ENCODE peak calls at places on chromosomes 16 and 17, in seven cellular contexts. W is T-helper 9 cell; K is PC-9; I is T-helper 2 cell; Q is adrenal gland; H is activated CD4-positive, CD25-positive, alpha-beta regulatory T cell treated with anti-CD3 and anti-CD28 coated beads, Interleukin-2, amount 50 U/mL, for 16 hours; G is foreskin fibroblast. M is an unnamed sample.
A peak's percentile ranks its signal among the peaks of the same experiment; 100 is the strongest.

GRCh38 chr17:78450696-78451344 is 72.4 kb downstream of the PGS1 start:
- DNase-seq in H (no peak), K (no peak), G (no peak), Q (no peak), I (no peak), W (no peak), M (no peak)

GRCh38 chr17:37490638-37491614 is 1.2 kb downstream of the DUSP14 start:
- DNase-seq in Q (peak; percentile 89), W (no peak), K (peak; percentile 87), G (peak; percentile 80), I (no peak), H (no peak), M (no peak)

GRCh38 chr16:24497405-24497804 is 42.0 kb upstream of the RBBP6 start:
- DNase-seq in H (no peak), I (no peak), K (no peak), Q (no peak), G (peak; percentile 3), W (no peak), M (no peak)

GRCh38 chr17:14942511-14943185 is 322.5 kb downstream of the PMP22 start:
- DNase-seq in G (peak; percentile 24), H (no peak), K (no peak), I (no peak), W (no peak), Q (no peak), M (no peak)

GRCh38 chr16:84862804-84863484 is 43.2 kb downstream of the CRISPLD2 start:
- DNase-seq in Q (no peak), I (no peak), G (no peak), H (no peak), K (no peak), W (no peak), M (no peak)

GRCh38 chr17:27663862-27664605 is 33.0 kb downstream of the LGALS9 start:
- DNase-seq in I (no peak), K (no peak), G (no peak), W (no peak), H (no peak), Q (no peak), M (no peak)

GRCh38 chr16:78773316-78773715 is 673.9 kb downstream of the WWOX start:
- DNase-seq in K (no peak), I (no peak), H (no peak), Q (no peak), G (no peak), W (no peak), M (no peak)

GRCh38 chr16:46651305-46651704 is 30.1 kb upstream of the SHCBP1 start:
- DNase-seq in G (no peak), Q (no peak), W (no peak), I (no peak), K (no peak), H (no peak), M (no peak)

GRCh38 chr17:45040459-45040858 is 11.0 kb downstream of the DCAKD start:
- DNase-seq in I (no peak), H (no peak), G (no peak), W (no peak), Q (no peak), K (no peak), M (no peak)

GRCh38 chr16:56311208-56312027 is 113.9 kb downstream of the AMFR start:
- DNase-seq in K (no peak), Q (no peak), G (no peak), I (no peak), H (no peak), W (no peak), M (no peak)

GRCh38 chr16:2286550-2286949 is 18.6 kb upstream of the RNPS1 start:
- DNase-seq in K (no peak), G (no peak), H (no peak), W (no peak), I (no peak), Q (no peak), M (no peak)

GRCh38 chr16:66984902-66985311 is 3.5 kb upstream of the CES4A start:
- DNase-seq in W (no peak), K (no peak), H (peak; percentile 34), Q (no peak), I (peak; percentile 51), G (no peak), M (no peak)

GRCh38 chr17:43851744-43852143 is 4.8 kb downstream of the CD300LG start:
- DNase-seq in H (no peak), I (no peak), W (no peak), K (no peak), G (no peak), Q (no peak), M (no peak)

GRCh38 chr16:85476389-85476788 is 136.7 kb upstream of the GSE1 start:
- DNase-seq in H (no peak), G (no peak), I (no peak), Q (no peak), W (no peak), K (no peak), M (no peak)

GRCh38 chr16:69329369-69330285 is 761 bp downstream of the PDF start:
- DNase-seq in Q (peak; percentile 67), G (no peak), H (no peak), I (peak; percentile 30), W (peak; percentile 37), K (no peak), M (peak; percentile 32)

GRCh38 chr16:22216191-22216831 is 10.2 kb downstream of the EEF2K start:
- DNase-seq in I (no peak), W (no peak), Q (no peak), K (no peak), H (no peak), G (no peak), M (no peak)

GRCh38 chr16:86436466-86437185 is 73.7 kb upstream of the FOXF1 start:
- DNase-seq in H (no peak), W (no peak), Q (no peak), K (no peak), I (no peak), G (no peak), M (no peak)

GRCh38 chr17:13544292-13544691 is 57.4 kb downstream of the HS3ST3A1 start:
- DNase-seq in W (no peak), I (no peak), H (no peak), Q (peak; percentile 85), K (no peak), G (peak; percentile 95), M (no peak)

GRCh38 chr16:88459366-88460055 is 6.4 kb downstream of the ZFPM1 start:
- DNase-seq in H (no peak), I (no peak), G (no peak), K (no peak), Q (no peak), W (no peak), M (no peak)

GRCh38 chr16:20826039-20826566 is 19.8 kb downstream of the REXO5 start:
- DNase-seq in W (no peak), H (no peak), Q (no peak), K (no peak), G (no peak), I (no peak), M (no peak)

GRCh38 chr16:55046513-55046912 is 115.8 kb downstream of the IRX5 start:
- DNase-seq in I (no peak), G (no peak), W (no peak), Q (no peak), K (no peak), H (no peak), M (no peak)

GRCh38 chr17:63950940-63951907 is 19.1 kb upstream of the CD79B start:
- DNase-seq in W (peak; percentile 27), G (no peak), K (peak; percentile 50), Q (no peak), I (no peak), H (no peak), M (no peak)

GRCh38 chr16:54194008-54194731 is 92.4 kb downstream of the IRX3 start:
- DNase-seq in K (peak; percentile 59), I (no peak), H (no peak), G (peak; percentile 31), W (no peak), Q (peak; percentile 57), M (no peak)

GRCh38 chr17:1367351-1367745 is 32.7 kb downstream of the YWHAE start:
- DNase-seq in K (no peak), H (no peak), W (no peak), Q (no peak), G (peak; percentile 17), I (no peak), M (no peak)

GRCh38 chr17:1989135-1989534 is 36.0 kb downstream of the RTN4RL1 start:
- DNase-seq in W (no peak), I (no peak), G (peak; percentile 89), H (no peak), K (peak; percentile 87), Q (peak; percentile 81), M (no peak)

GRCh38 chr16:79509221-79509631 is 91.3 kb downstream of the MAF start:
- DNase-seq in W (no peak), K (no peak), G (no peak), H (no peak), Q (peak; percentile 56), I (no peak), M (no peak)